ENCODE peak calls at places on chromosome 21, in five cellular contexts. One of them, this sample, is unnamed.

GRCh38 chr21:27476696-27477095 is 509.8 kb upstream of the ADAMTS5 start:
- DNase-seq in upper lobe of right lung: no peak
- DNase-seq in thoracic aorta: no peak
- DNase-seq in dorsolateral prefrontal cortex: no peak
- DNase-seq in heart right ventricle: no peak
- DNase-seq in this sample: peak; percentile 2

GRCh38 chr21:44572959-44573583 is 458 bp upstream of the KRTAP10-4 start:
- DNase-seq in upper lobe of right lung: peak; percentile 45
- DNase-seq in thoracic aorta: no peak
- DNase-seq in dorsolateral prefrontal cortex: no peak
- DNase-seq in heart right ventricle: no peak
- DNase-seq in this sample: no peak

GRCh38 chr21:17554619-17555472 is 42.0 kb downstream of the CXADR start:
- DNase-seq in upper lobe of right lung: no peak
- DNase-seq in thoracic aorta: no peak
- DNase-seq in dorsolateral prefrontal cortex: no peak
- DNase-seq in heart right ventricle: no peak
- DNase-seq in this sample: no peak

GRCh38 chr21:39141502-39141901 is 41.7 kb downstream of the PSMG1 start:
- DNase-seq in upper lobe of right lung: no peak
- DNase-seq in thoracic aorta: no peak
- DNase-seq in dorsolateral prefrontal cortex: no peak
- DNase-seq in heart right ventricle: no peak
- DNase-seq in this sample: no peak

GRCh38 chr21:46298083-46298412 is 11.9 kb downstream of the YBEY start:
- DNase-seq in upper lobe of right lung: no peak
- DNase-seq in thoracic aorta: no peak
- DNase-seq in dorsolateral prefrontal cortex: peak; percentile 14
- DNase-seq in heart right ventricle: no peak
- DNase-seq in this sample: no peak

GRCh38 chr21:8989883-8990325 is 1531.5 kb upstream of the TPTE start:
- DNase-seq in upper lobe of right lung: no peak
- DNase-seq in thoracic aorta: no peak
- DNase-seq in dorsolateral prefrontal cortex: no peak
- DNase-seq in heart right ventricle: no peak
- DNase-seq in this sample: no peak

GRCh38 chr21:44368711-44369446 is 15.5 kb downstream of the TRPM2 start:
- DNase-seq in upper lobe of right lung: peak; percentile 63
- DNase-seq in thoracic aorta: no peak
- DNase-seq in dorsolateral prefrontal cortex: no peak
- DNase-seq in heart right ventricle: no peak
- DNase-seq in this sample: no peak

GRCh38 chr21:14617836-14618235 is 71.7 kb upstream of the SAMSN1 start:
- DNase-seq in upper lobe of right lung: no peak
- DNase-seq in thoracic aorta: no peak
- DNase-seq in dorsolateral prefrontal cortex: no peak
- DNase-seq in heart right ventricle: no peak
- DNase-seq in this sample: no peak

GRCh38 chr21:21921410-21922232 is 923.4 kb downstream of the NCAM2 start:
- DNase-seq in upper lobe of right lung: no peak
- DNase-seq in thoracic aorta: no peak
- DNase-seq in dorsolateral prefrontal cortex: no peak
- DNase-seq in heart right ventricle: no peak
- DNase-seq in this sample: no peak

GRCh38 chr21:17370263-17370662 is 142.6 kb upstream of the CXADR start:
- DNase-seq in upper lobe of right lung: peak; percentile 75
- DNase-seq in thoracic aorta: no peak
- DNase-seq in dorsolateral prefrontal cortex: no peak
- DNase-seq in heart right ventricle: no peak
- DNase-seq in this sample: no peak

GRCh38 chr21:29730281-29730680 is 209.5 kb downstream of the GRIK1 start:
- DNase-seq in upper lobe of right lung: no peak
- DNase-seq in thoracic aorta: no peak
- DNase-seq in dorsolateral prefrontal cortex: no peak
- DNase-seq in heart right ventricle: no peak
- DNase-seq in this sample: no peak

GRCh38 chr21:39392981-39393380 is 44.1 kb upstream of the HMGN1 start:
- DNase-seq in upper lobe of right lung: no peak
- DNase-seq in thoracic aorta: no peak
- DNase-seq in dorsolateral prefrontal cortex: no peak
- DNase-seq in heart right ventricle: no peak
- DNase-seq in this sample: no peak

GRCh38 chr21:42571391-42572150 is 57.9 kb downstream of the SLC37A1 start:
- DNase-seq in upper lobe of right lung: peak; percentile 44
- DNase-seq in thoracic aorta: no peak
- DNase-seq in dorsolateral prefrontal cortex: no peak
- DNase-seq in heart right ventricle: no peak
- DNase-seq in this sample: no peak

GRCh38 chr21:41933259-41934079 is 20.3 kb downstream of the C2CD2 start:
- DNase-seq in upper lobe of right lung: no peak
- DNase-seq in thoracic aorta: no peak
- DNase-seq in dorsolateral prefrontal cortex: no peak
- DNase-seq in heart right ventricle: no peak
- DNase-seq in this sample: no peak

GRCh38 chr21:44485254-44485793 is 30.0 kb downstream of the LRRC3 start:
- DNase-seq in upper lobe of right lung: no peak
- DNase-seq in thoracic aorta: no peak
- DNase-seq in dorsolateral prefrontal cortex: no peak
- DNase-seq in heart right ventricle: no peak
- DNase-seq in this sample: no peak

GRCh38 chr21:17352937-17353655 is 159.7 kb upstream of the CXADR start:
- DNase-seq in upper lobe of right lung: no peak
- DNase-seq in thoracic aorta: no peak
- DNase-seq in dorsolateral prefrontal cortex: no peak
- DNase-seq in heart right ventricle: no peak
- DNase-seq in this sample: no peak

GRCh38 chr21:42818328-42818749 is 61.0 kb downstream of the WDR4 start:
- DNase-seq in upper lobe of right lung: peak; percentile 81
- DNase-seq in thoracic aorta: no peak
- DNase-seq in dorsolateral prefrontal cortex: peak; percentile 57
- DNase-seq in heart right ventricle: peak; percentile 61
- DNase-seq in this sample: no peak

GRCh38 chr21:29938968-29939858 is 583 bp downstream of the GRIK1 start:
- DNase-seq in upper lobe of right lung: no peak
- DNase-seq in thoracic aorta: no peak
- DNase-seq in dorsolateral prefrontal cortex: no peak
- DNase-seq in heart right ventricle: peak; percentile 9
- DNase-seq in this sample: no peak

GRCh38 chr21:28309596-28309995 is 683.1 kb downstream of the LTN1 start:
- DNase-seq in upper lobe of right lung: no peak
- DNase-seq in thoracic aorta: no peak
- DNase-seq in dorsolateral prefrontal cortex: no peak
- DNase-seq in heart right ventricle: no peak
- DNase-seq in this sample: no peak

GRCh38 chr21:46645840-46646239 is 10.4 kb downstream of the PRMT2 start:
- DNase-seq in upper lobe of right lung: no peak
- DNase-seq in thoracic aorta: no peak
- DNase-seq in dorsolateral prefrontal cortex: no peak
- DNase-seq in heart right ventricle: no peak
- DNase-seq in this sample: no peak

GRCh38 chr21:33937931-33938339 is 22.3 kb upstream of the ATP5PO start:
- DNase-seq in upper lobe of right lung: no peak
- DNase-seq in thoracic aorta: no peak
- DNase-seq in dorsolateral prefrontal cortex: no peak
- DNase-seq in heart right ventricle: no peak
- DNase-seq in this sample: no peak

GRCh38 chr21:43719748-43720538 is 1.0 kb downstream of the PDXK start:
- DNase-seq in upper lobe of right lung: peak; percentile 79
- DNase-seq in thoracic aorta: no peak
- DNase-seq in dorsolateral prefrontal cortex: no peak
- DNase-seq in heart right ventricle: no peak
- DNase-seq in this sample: no peak

GRCh38 chr21:15422761-15423160 is 307.0 kb upstream of the USP25 start:
- DNase-seq in upper lobe of right lung: no peak
- DNase-seq in thoracic aorta: no peak
- DNase-seq in dorsolateral prefrontal cortex: no peak
- DNase-seq in heart right ventricle: no peak
- DNase-seq in this sample: peak; percentile 72

GRCh38 chr21:38948981-38949380 is 143.3 kb downstream of the ETS2 start:
- DNase-seq in upper lobe of right lung: no peak
- DNase-seq in thoracic aorta: no peak
- DNase-seq in dorsolateral prefrontal cortex: no peak
- DNase-seq in heart right ventricle: no peak
- DNase-seq in this sample: no peak

GRCh38 chr21:46194374-46195334 is 10.4 kb upstream of the SPATC1L start:
- DNase-seq in upper lobe of right lung: peak; percentile 64
- DNase-seq in thoracic aorta: no peak
- DNase-seq in dorsolateral prefrontal cortex: no peak
- DNase-seq in heart right ventricle: no peak
- DNase-seq in this sample: no peak

GRCh38 chr21:25573409-25574206 is 33.7 kb downstream of the MRPL39 start:
- DNase-seq in upper lobe of right lung: no peak
- DNase-seq in thoracic aorta: no peak
- DNase-seq in dorsolateral prefrontal cortex: no peak
- DNase-seq in heart right ventricle: no peak
- DNase-seq in this sample: peak; percentile 96
- TF ChIP-seq CTCF in upper lobe of right lung: no peak
- TF ChIP-seq CTCF in thoracic aorta: no peak
- TF ChIP-seq CTCF in dorsolateral prefrontal cortex: no peak
- TF ChIP-seq CTCF in heart right ventricle: no peak
- TF ChIP-seq CTCF in this sample: no peak

GRCh38 chr21:32393677-32394001 is 827 bp upstream of the URB1 start:
- DNase-seq in upper lobe of right lung: no peak
- DNase-seq in thoracic aorta: no peak
- DNase-seq in dorsolateral prefrontal cortex: no peak
- DNase-seq in heart right ventricle: no peak
- DNase-seq in this sample: no peak
- H3K4me3 ChIP-seq in upper lobe of right lung: peak overlapping the region; percentile 94
- H3K4me3 ChIP-seq in thoracic aorta: peak overlapping the region; percentile 99
- H3K4me3 ChIP-seq in dorsolateral prefrontal cortex: peak overlapping the region; percentile 95
- H3K4me3 ChIP-seq in heart right ventricle: peak overlapping the region; percentile 61
- H3K4me3 ChIP-seq in this sample: peak overlapping the region; percentile 97

GRCh38 chr21:40770435-40771055 is 76.4 kb downstream of the DSCAM start:
- DNase-seq in upper lobe of right lung: no peak
- DNase-seq in thoracic aorta: no peak
- DNase-seq in dorsolateral prefrontal cortex: no peak
- DNase-seq in heart right ventricle: no peak
- DNase-seq in this sample: no peak

GRCh38 chr21:40768056-40768455 is 78.9 kb downstream of the DSCAM start:
- DNase-seq in upper lobe of right lung: no peak
- DNase-seq in thoracic aorta: no peak
- DNase-seq in dorsolateral prefrontal cortex: no peak
- DNase-seq in heart right ventricle: no peak
- DNase-seq in this sample: no peak

GRCh38 chr21:40760811-40761210 is 86.1 kb downstream of the DSCAM start:
- DNase-seq in upper lobe of right lung: no peak
- DNase-seq in thoracic aorta: no peak
- DNase-seq in dorsolateral prefrontal cortex: no peak
- DNase-seq in heart right ventricle: no peak
- DNase-seq in this sample: no peak

GRCh38 chr21:40769231-40769630 is 77.7 kb downstream of the DSCAM start:
- DNase-seq in upper lobe of right lung: no peak
- DNase-seq in thoracic aorta: no peak
- DNase-seq in dorsolateral prefrontal cortex: no peak
- DNase-seq in heart right ventricle: no peak
- DNase-seq in this sample: no peak

DNA sequence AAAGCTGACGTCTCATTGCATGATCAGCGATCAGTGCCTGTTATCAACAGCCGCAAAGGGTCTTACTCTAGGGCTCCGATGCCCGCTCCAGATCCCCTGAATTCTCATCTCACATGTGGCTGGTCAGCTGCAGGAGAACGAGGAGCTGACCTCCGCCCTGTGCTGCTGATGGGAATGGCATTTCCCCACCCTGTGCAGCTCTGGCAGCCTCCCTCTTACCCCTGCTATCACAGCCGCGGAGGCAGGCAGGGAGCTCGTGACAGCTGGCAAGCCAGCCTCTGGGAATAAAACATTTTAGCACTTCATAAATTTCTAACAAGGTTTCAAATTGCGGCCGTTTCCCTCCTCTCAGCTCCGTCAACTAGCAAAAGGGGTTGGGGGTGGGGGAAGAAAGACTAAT is 81.2 kb downstream of the DSCAM start:
- DNase-seq in upper lobe of right lung: no peak
- DNase-seq in thoracic aorta: no peak
- DNase-seq in dorsolateral prefrontal cortex: no peak
- DNase-seq in heart right ventricle: no peak
- DNase-seq in this sample: no peak
- H3K27me3 ChIP-seq in upper lobe of right lung: no peaks in the 10 kb centered on the region
- H3K27me3 ChIP-seq in thoracic aorta: no peaks in the 10 kb centered on the region
- H3K27me3 ChIP-seq in dorsolateral prefrontal cortex: no peaks in the 10 kb centered on the region
- H3K27me3 ChIP-seq in heart right ventricle: peaks cover 3% of the 10 kb centered on the region
- H3K27me3 ChIP-seq in this sample: no peaks in the 10 kb centered on the region

DNA sequence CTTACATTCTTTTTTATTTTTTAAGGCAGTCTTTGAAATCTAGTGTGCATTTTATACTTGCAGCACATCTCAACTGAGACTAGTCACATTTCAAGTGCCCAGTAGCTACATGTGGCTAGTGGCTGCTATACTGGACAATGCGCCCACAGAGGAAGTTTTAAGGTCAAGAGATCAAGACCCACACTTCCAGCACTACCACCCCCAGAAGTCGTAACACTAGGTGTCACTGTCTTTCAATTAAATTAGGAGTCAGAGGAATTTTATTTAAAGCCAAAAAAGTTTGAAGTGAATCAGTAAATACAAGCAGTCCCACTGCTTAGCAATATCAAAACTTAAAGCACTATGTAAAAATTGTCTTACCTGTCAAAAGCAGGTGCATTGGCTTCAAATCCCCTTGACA is 39.9 kb downstream of the SYNJ1 start:
- DNase-seq in upper lobe of right lung: no peak
- DNase-seq in thoracic aorta: no peak
- DNase-seq in dorsolateral prefrontal cortex: no peak
- DNase-seq in heart right ventricle: no peak
- DNase-seq in this sample: no peak
- TF ChIP-seq CTCF in upper lobe of right lung: no peak
- TF ChIP-seq CTCF in thoracic aorta: no peak
- TF ChIP-seq CTCF in dorsolateral prefrontal cortex: no peak
- TF ChIP-seq CTCF in heart right ventricle: peak; percentile 24
- TF ChIP-seq CTCF in this sample: no peak

GRCh38 chr21:37263827-37264226 is 3.3 kb downstream of the VPS26C start:
- DNase-seq in upper lobe of right lung: no peak
- DNase-seq in thoracic aorta: no peak
- DNase-seq in dorsolateral prefrontal cortex: no peak
- DNase-seq in heart right ventricle: no peak
- DNase-seq in this sample: no peak
- H3K4me3 ChIP-seq in upper lobe of right lung: no peak overlapping the region
- H3K4me3 ChIP-seq in thoracic aorta: no peak overlapping the region
- H3K4me3 ChIP-seq in dorsolateral prefrontal cortex: no peak overlapping the region
- H3K4me3 ChIP-seq in heart right ventricle: no peak overlapping the region
- H3K4me3 ChIP-seq in this sample: no peak overlapping the region

GRCh38 chr21:35199733-35200015 is 150.6 kb upstream of the RUNX1 start:
- DNase-seq in upper lobe of right lung: no peak
- DNase-seq in thoracic aorta: no peak
- DNase-seq in dorsolateral prefrontal cortex: no peak
- DNase-seq in heart right ventricle: no peak
- DNase-seq in this sample: no peak

GRCh38 chr21:35197191-35197590 is 148.1 kb upstream of the RUNX1 start:
- DNase-seq in upper lobe of right lung: no peak
- DNase-seq in thoracic aorta: no peak
- DNase-seq in dorsolateral prefrontal cortex: no peak
- DNase-seq in heart right ventricle: no peak
- DNase-seq in this sample: no peak

GRCh38 chr21:35198004-35198403 is 148.9 kb upstream of the RUNX1 start:
- DNase-seq in upper lobe of right lung: no peak
- DNase-seq in thoracic aorta: no peak
- DNase-seq in dorsolateral prefrontal cortex: no peak
- DNase-seq in heart right ventricle: no peak
- DNase-seq in this sample: peak; percentile 86

GRCh38 chr21:35201288-35201687 is 152.2 kb upstream of the RUNX1 start:
- DNase-seq in upper lobe of right lung: no peak
- DNase-seq in thoracic aorta: no peak
- DNase-seq in dorsolateral prefrontal cortex: no peak
- DNase-seq in heart right ventricle: no peak
- DNase-seq in this sample: no peak

GRCh38 chr21:35198982-35199732 is 150.1 kb upstream of the RUNX1 start:
- DNase-seq in upper lobe of right lung: no peak
- DNase-seq in thoracic aorta: no peak
- DNase-seq in dorsolateral prefrontal cortex: no peak
- DNase-seq in heart right ventricle: no peak
- DNase-seq in this sample: no peak
- H3K27me3 ChIP-seq in upper lobe of right lung: no peaks in the 10 kb centered on the region
- H3K27me3 ChIP-seq in thoracic aorta: no peaks in the 10 kb centered on the region
- H3K27me3 ChIP-seq in dorsolateral prefrontal cortex: no peaks in the 10 kb centered on the region
- H3K27me3 ChIP-seq in heart right ventricle: no peaks in the 10 kb centered on the region
- H3K27me3 ChIP-seq in this sample: no peaks in the 10 kb centered on the region

This sample was measured in kidney epithelial cell.